ENCODE peak calls at places on chromosomes 13 and 19, in ten cellular contexts. H is IMR-90, B is ovary, K is neuronal stem cell, P is tibial nerve, I is mucosa of descending colon, G is Peyer's patch, U is OCI-LY7, Z is spleen, M is adrenal gland. C is an unnamed sample. For H3K4me1, the result is how much of the 10 kb centered on the place peaks cover.

GRCh38 chr13:73450583-73450982 is 391.8 kb downstream of the KLF5 start:
- DNase-seq in H (peak), B (no peak), Z (no peak), P (peak), G (no peak), I (no peak), U (no peak), M (no peak), K (no peak), C (no peak)

GRCh38 chr19:51098366-51099069 is 9.7 kb downstream of the CTU1 start:
- DNase-seq in Z (peak), H (no peak), B (peak), G (no peak), U (no peak), I (no peak), P (no peak), M (peak), K (no peak), C (no peak)

GRCh38 chr13:112078879-112079526 is 12.1 kb downstream of the SOX1 start:
- DNase-seq in P (no peak), G (no peak), B (no peak), I (no peak), Z (no peak), M (no peak), K (no peak), U (no peak), H (no peak), C (no peak)

GRCh38 chr13:70415141-70415540 is 306.9 kb upstream of the KLHL1 start:
- DNase-seq in H (no peak), Z (no peak), P (no peak), K (no peak), B (no peak), G (no peak), I (no peak), U (no peak), M (no peak), C (no peak)

GRCh38 chr13:27083183-27083582 is 88.4 kb downstream of the USP12 start:
- DNase-seq in I (no peak), K (no peak), H (no peak), Z (no peak), G (no peak), M (no peak), U (no peak), B (no peak), P (no peak), C (no peak)

GRCh38 chr13:24777171-24777570 is 13.2 kb downstream of the RNF17 start:
- DNase-seq in B (no peak), M (no peak), H (no peak), I (no peak), P (no peak), U (no peak), Z (no peak), K (no peak), G (no peak), C (no peak)

GRCh38 chr19:55602104-55603001 is 2.3 kb downstream of the ZNF524 start:
- DNase-seq in M (no peak), K (no peak), H (no peak), I (peak), P (no peak), B (no peak), G (no peak), Z (peak), U (no peak), C (no peak)

GRCh38 chr13:77065456-77066147 is 38.6 kb upstream of the FBXL3 start:
- DNase-seq in I (no peak), U (no peak), Z (no peak), H (no peak), P (no peak), M (no peak), G (no peak), K (no peak), B (no peak), C (no peak)

GRCh38 chr19:1471514-1472107 is 7.4 kb downstream of the C19orf25 start:
- DNase-seq in H (no peak), M (no peak), I (peak), K (no peak), Z (no peak), P (no peak), B (no peak), G (no peak), U (peak), C (peak)

GRCh38 chr13:20426766-20427448 is 98.8 kb downstream of the CRYL1 start:
- DNase-seq in B (no peak), K (no peak), I (no peak), Z (no peak), M (no peak), U (no peak), G (no peak), P (no peak), H (peak), C (no peak)

GRCh38 chr19:39212377-39212742 is 8.3 kb upstream of the SYCN start:
- DNase-seq in G (peak), H (no peak), P (no peak), U (peak), Z (peak), I (no peak), M (no peak), B (no peak), K (no peak), C (no peak)

DNA sequence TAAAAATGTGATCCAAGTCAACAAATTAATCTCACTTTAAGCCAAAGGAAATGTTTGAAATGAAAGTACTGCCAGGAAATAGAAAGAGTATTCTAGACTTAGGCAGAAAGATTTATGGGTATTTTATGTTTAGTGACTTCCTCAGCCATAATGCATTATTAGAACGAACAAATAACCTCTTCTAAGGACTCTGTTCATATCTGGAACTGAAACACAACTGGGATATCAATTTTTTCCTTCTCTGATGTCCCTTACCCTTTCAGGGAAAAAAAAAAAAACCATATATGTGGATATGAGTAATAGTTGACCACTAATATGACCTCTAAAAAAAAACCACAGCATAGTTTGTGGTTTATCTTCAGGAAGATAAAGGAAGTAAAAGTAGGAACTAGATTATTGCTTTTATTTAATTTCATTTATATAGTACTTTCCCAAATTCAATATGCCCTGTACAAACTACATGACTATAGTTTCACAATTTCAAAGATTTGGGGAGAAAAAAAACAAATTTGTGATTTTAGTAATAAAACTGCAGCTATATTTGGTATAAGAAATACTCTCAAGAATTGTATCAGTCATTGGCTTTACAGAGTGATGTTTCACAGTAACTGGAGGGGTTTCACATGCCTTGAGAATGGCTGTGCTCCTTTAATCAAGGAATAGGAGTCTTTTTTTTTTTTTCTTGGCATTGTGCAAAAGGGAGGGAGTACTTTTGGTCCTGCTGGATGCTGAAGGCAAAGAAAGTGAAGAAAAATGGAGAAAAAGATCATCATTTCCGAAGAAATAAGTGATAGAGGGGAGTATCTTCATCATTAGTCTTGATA is 6.6 kb downstream of the ZNF507 start:
- DNase-seq in M (no peak), Z (no peak), G (no peak), B (no peak), P (no peak), U (no peak), H (peak), I (no peak), K (no peak), C (no peak)
- H3K4me1 ChIP-seq in M (under half), Z (under half), G (under half), B (under half), P (under half), U (under half), H (under half), I (under half), K (under half), C (under half)

DNA sequence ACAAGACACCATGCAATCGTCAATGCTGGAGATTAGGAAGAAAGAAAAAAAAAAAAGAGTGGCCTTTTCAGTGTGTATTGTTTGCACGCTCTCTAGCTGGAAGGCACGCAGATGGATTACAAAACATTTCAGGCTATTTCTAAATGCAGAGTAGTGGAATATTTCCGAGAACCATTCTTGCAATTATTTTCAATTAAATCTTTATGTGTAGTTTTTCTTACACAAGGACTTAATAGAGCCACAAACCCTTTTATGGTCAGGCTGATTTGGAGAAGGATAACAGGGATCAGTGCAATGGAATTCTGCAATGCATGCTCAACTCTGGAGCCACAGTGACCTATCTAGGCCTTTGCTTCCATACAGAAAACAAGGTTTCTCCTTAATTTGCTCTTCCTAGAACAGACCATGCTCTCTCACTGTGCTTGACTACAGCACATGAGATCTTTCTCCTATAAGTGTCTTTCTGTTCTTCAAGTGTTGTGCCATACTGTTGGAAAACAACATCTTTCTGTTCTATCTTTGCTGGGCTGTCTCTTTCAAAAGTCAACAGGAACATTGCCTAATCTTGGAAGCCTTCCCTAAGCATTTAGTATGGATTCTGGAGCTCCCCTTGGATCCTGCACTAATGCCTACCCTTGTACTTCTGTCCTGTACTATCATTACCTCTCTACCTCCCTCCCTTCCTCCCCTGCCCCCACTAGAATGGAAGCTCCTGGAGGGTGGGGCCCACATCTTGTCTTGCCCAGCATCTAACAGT is 26.9 kb downstream of the STARD13 start:
- DNase-seq in M (no peak), U (no peak), Z (no peak), P (no peak), K (no peak), G (no peak), I (no peak), H (peak), B (no peak), C (no peak)
- H3K4me1 ChIP-seq in M (under half), U (under half), Z (under half), P (under half), K (under half), G (under half), I (under half), H (under half), B (under half), C (under half)

GRCh38 chr13:40563350-40564125 is 102.9 kb downstream of the FOXO1 start:
- DNase-seq in M (peak), H (no peak), K (no peak), G (no peak), Z (no peak), B (no peak), U (no peak), I (no peak), P (no peak), C (no peak)

GRCh38 chr13:40566811-40567210 is 99.6 kb downstream of the FOXO1 start:
- DNase-seq in M (no peak), U (no peak), G (no peak), K (no peak), I (no peak), P (no peak), H (no peak), B (no peak), Z (no peak), C (no peak)

GRCh38 chr13:40562975-40563349 is 103.5 kb downstream of the FOXO1 start:
- DNase-seq in H (no peak), U (no peak), Z (peak), P (no peak), K (no peak), I (no peak), G (peak), M (no peak), B (no peak), C (no peak)

GRCh38 chr13:40565282-40566148 is 100.9 kb downstream of the FOXO1 start:
- DNase-seq in P (no peak), B (no peak), K (no peak), I (no peak), U (no peak), G (no peak), H (no peak), Z (no peak), M (no peak), C (no peak)

GRCh38 chr13:40564342-40564997 is 102.0 kb downstream of the FOXO1 start:
- DNase-seq in U (peak), P (no peak), Z (no peak), M (peak), B (no peak), K (no peak), I (no peak), H (no peak), G (no peak), C (no peak)
- H3K4me1 ChIP-seq in U (half or more), P (under half), Z (half or more), M (under half), B (under half), K (under half), I (under half), H (under half), G (under half), C (under half)

DNA sequence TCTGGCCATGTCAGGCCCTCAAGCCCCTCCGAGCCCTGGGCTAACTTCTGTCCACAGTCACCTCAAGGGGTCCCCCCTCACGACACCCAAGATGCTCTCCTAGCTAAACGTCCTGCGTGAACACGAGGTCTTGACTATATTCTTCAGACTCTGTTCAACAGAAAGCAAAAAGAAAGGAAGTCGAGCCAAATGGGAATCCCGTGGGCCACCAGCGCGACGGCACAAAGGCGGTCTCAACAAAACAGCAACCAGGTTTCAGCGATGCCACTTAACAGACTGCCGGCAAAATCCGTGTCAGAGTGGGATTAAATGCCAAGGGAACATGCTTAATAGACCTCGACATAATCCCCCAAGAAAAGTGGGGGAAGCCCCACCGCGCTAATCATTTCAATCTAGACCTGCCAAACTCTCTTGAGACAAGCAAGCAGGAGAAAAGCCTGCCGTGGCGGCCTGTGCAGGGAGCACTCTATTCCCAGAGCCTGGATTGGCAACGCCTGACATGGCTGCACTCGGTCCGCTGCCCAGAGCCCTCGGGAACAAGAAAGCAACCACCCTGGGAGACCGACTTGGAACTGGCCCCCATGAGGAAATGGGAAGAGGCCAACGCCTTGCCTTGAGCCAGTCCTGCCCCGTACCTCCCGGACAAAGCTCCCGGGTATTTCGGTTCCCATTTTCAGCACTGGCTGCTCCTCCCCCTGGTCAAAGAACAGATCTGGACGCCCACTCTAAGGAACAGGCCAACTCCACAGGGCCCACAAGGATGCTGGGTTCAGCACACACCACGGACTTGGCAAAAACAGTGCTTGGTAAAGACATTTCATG is 16.0 kb downstream of the ZC3H4 start:
- DNase-seq in G (no peak), M (no peak), K (no peak), I (peak), B (no peak), U (no peak), H (no peak), P (peak), Z (peak), C (peak)
- H3K4me1 ChIP-seq in G (under half), M (under half), K (under half), I (under half), B (under half), U (under half), H (under half), P (under half), Z (under half), C (half or more)

C was measured in pancreas.